ENCODE peak calls at places on chromosomes 12 and 14, in five cellular contexts. One of them, this sample, is unnamed.

GRCh38 chr12:51898937-51899336 is 8.4 kb upstream of the ACVRL1 start:
- DNase-seq in body of pancreas: no peak
- DNase-seq in fibroblast of lung: peak; percentile 21
- DNase-seq in pancreas: no peak
- DNase-seq in ovary: no peak
- DNase-seq in this sample: no peak

GRCh38 chr12:52213541-52214420 is 19.3 kb upstream of the KRT7 start:
- DNase-seq in body of pancreas: peak; percentile 89
- DNase-seq in pancreas: peak; percentile 93
- DNase-seq in fibroblast of lung: peak; percentile 78
- DNase-seq in ovary: peak; percentile 45
- DNase-seq in this sample: peak; percentile 81

GRCh38 chr14:104110491-104111209 is 25.1 kb downstream of the ASPG start:
- DNase-seq in ovary: peak; percentile 6
- DNase-seq in pancreas: no peak
- DNase-seq in fibroblast of lung: no peak
- DNase-seq in body of pancreas: no peak
- DNase-seq in this sample: no peak

GRCh38 chr14:70333289-70333688 is 26.2 kb downstream of the COX16 start:
- DNase-seq in ovary: no peak
- DNase-seq in pancreas: no peak
- DNase-seq in fibroblast of lung: peak; percentile 3
- DNase-seq in body of pancreas: no peak
- DNase-seq in this sample: no peak

GRCh38 chr14:31855262-31855661 is 221.8 kb upstream of the ARHGAP5 start:
- DNase-seq in fibroblast of lung: no peak
- DNase-seq in pancreas: no peak
- DNase-seq in ovary: no peak
- DNase-seq in body of pancreas: no peak
- DNase-seq in this sample: no peak

GRCh38 chr12:67920432-67920831 is 68.8 kb upstream of the IFNG-AS1 start:
- DNase-seq in pancreas: no peak
- DNase-seq in body of pancreas: no peak
- DNase-seq in ovary: no peak
- DNase-seq in fibroblast of lung: no peak
- DNase-seq in this sample: no peak

GRCh38 chr12:27619308-27619707 is 76.9 kb upstream of the REP15 start:
- DNase-seq in pancreas: no peak
- DNase-seq in ovary: no peak
- DNase-seq in fibroblast of lung: peak; percentile 77
- DNase-seq in body of pancreas: no peak
- DNase-seq in this sample: no peak

GRCh38 chr14:88168498-88169165 is 154.4 kb downstream of the KCNK10 start:
- DNase-seq in fibroblast of lung: peak; percentile 0
- DNase-seq in ovary: no peak
- DNase-seq in pancreas: peak; percentile 54
- DNase-seq in body of pancreas: peak; percentile 58
- DNase-seq in this sample: peak; percentile 21

GRCh38 chr14:34362625-34363251 is 99.3 kb downstream of the SPTSSA start:
- DNase-seq in fibroblast of lung: no peak
- DNase-seq in body of pancreas: no peak
- DNase-seq in pancreas: no peak
- DNase-seq in ovary: no peak
- DNase-seq in this sample: no peak

GRCh38 chr14:99706121-99706900 is 22.2 kb downstream of the CYP46A1 start:
- DNase-seq in body of pancreas: no peak
- DNase-seq in pancreas: no peak
- DNase-seq in ovary: no peak
- DNase-seq in fibroblast of lung: no peak
- DNase-seq in this sample: no peak

GRCh38 chr14:75871181-75871880 is 110.5 kb downstream of the TGFB3 start:
- DNase-seq in pancreas: no peak
- DNase-seq in fibroblast of lung: no peak
- DNase-seq in body of pancreas: no peak
- DNase-seq in ovary: no peak
- DNase-seq in this sample: no peak

GRCh38 chr12:85951823-85952222 is 77.7 kb downstream of the NTS start:
- DNase-seq in body of pancreas: no peak
- DNase-seq in fibroblast of lung: peak; percentile 42
- DNase-seq in ovary: no peak
- DNase-seq in pancreas: no peak
- DNase-seq in this sample: no peak

GRCh38 chr14:68879321-68879781 is 86.5 kb upstream of the ZFP36L1 start:
- DNase-seq in body of pancreas: no peak
- DNase-seq in ovary: no peak
- DNase-seq in pancreas: no peak
- DNase-seq in fibroblast of lung: no peak
- DNase-seq in this sample: no peak

GRCh38 chr14:72594099-72594901 is 299.6 kb downstream of the DPF3 start:
- DNase-seq in pancreas: no peak
- DNase-seq in fibroblast of lung: no peak
- DNase-seq in body of pancreas: no peak
- DNase-seq in ovary: no peak
- DNase-seq in this sample: no peak

GRCh38 chr12:47193066-47193465 is 113.3 kb upstream of the AMIGO2 start:
- DNase-seq in pancreas: no peak
- DNase-seq in fibroblast of lung: no peak
- DNase-seq in body of pancreas: no peak
- DNase-seq in ovary: no peak
- DNase-seq in this sample: no peak

GRCh38 chr12:116352315-116352835 is 74.9 kb upstream of the MED13L start:
- DNase-seq in pancreas: no peak
- DNase-seq in fibroblast of lung: no peak
- DNase-seq in body of pancreas: no peak
- DNase-seq in ovary: no peak
- DNase-seq in this sample: no peak

GRCh38 chr12:121530600-121531355 is 50.0 kb downstream of the KDM2B start:
- DNase-seq in body of pancreas: peak; percentile 74
- DNase-seq in fibroblast of lung: peak; percentile 80
- DNase-seq in pancreas: no peak
- DNase-seq in ovary: peak; percentile 71
- DNase-seq in this sample: peak; percentile 72

GRCh38 chr12:7716391-7716790 is 5.2 kb downstream of the DPPA3 start:
- DNase-seq in pancreas: no peak
- DNase-seq in body of pancreas: no peak
- DNase-seq in fibroblast of lung: no peak
- DNase-seq in ovary: no peak
- DNase-seq in this sample: no peak

GRCh38 chr14:98183556-98183955 is 1088.4 kb downstream of the BCL11B start:
- DNase-seq in ovary: no peak
- DNase-seq in fibroblast of lung: no peak
- DNase-seq in pancreas: no peak
- DNase-seq in body of pancreas: no peak
- DNase-seq in this sample: no peak

GRCh38 chr12:23670684-23671083 is 278.8 kb downstream of the SOX5 start:
- DNase-seq in ovary: no peak
- DNase-seq in body of pancreas: no peak
- DNase-seq in fibroblast of lung: no peak
- DNase-seq in pancreas: no peak
- DNase-seq in this sample: no peak

GRCh38 chr14:20564501-20564997 is 3.7 kb upstream of the RNASE9 start:
- DNase-seq in fibroblast of lung: no peak
- DNase-seq in body of pancreas: no peak
- DNase-seq in pancreas: no peak
- DNase-seq in ovary: no peak
- DNase-seq in this sample: no peak

GRCh38 chr14:89178802-89179201 is 238.2 kb downstream of the FOXN3 start:
- DNase-seq in ovary: no peak
- DNase-seq in fibroblast of lung: no peak
- DNase-seq in body of pancreas: no peak
- DNase-seq in pancreas: no peak
- DNase-seq in this sample: no peak

GRCh38 chr14:101357559-101358319 is 203.6 kb upstream of the DIO3 start:
- DNase-seq in ovary: peak; percentile 7
- DNase-seq in pancreas: no peak
- DNase-seq in fibroblast of lung: no peak
- DNase-seq in body of pancreas: no peak
- DNase-seq in this sample: no peak

GRCh38 chr12:49347307-49348237 is 884 bp downstream of the DNAJC22 start:
- DNase-seq in pancreas: peak; percentile 94
- DNase-seq in body of pancreas: peak; percentile 95
- DNase-seq in ovary: peak; percentile 63
- DNase-seq in fibroblast of lung: peak; percentile 89
- DNase-seq in this sample: peak; percentile 77

GRCh38 chr14:60845523-60845922 is 111.0 kb downstream of the MNAT1 start:
- DNase-seq in ovary: no peak
- DNase-seq in fibroblast of lung: no peak
- DNase-seq in pancreas: no peak
- DNase-seq in body of pancreas: no peak
- DNase-seq in this sample: no peak

GRCh38 chr12:126668538-126668937 is 1598.4 kb upstream of the TMEM132C start:
- DNase-seq in pancreas: no peak
- DNase-seq in fibroblast of lung: peak; percentile 41
- DNase-seq in ovary: no peak
- DNase-seq in body of pancreas: no peak
- DNase-seq in this sample: no peak

GRCh38 chr12:54021006-54021405 is 7.2 kb upstream of the HOXC6 start:
- DNase-seq in pancreas: no peak
- DNase-seq in ovary: peak; percentile 34
- DNase-seq in fibroblast of lung: no peak
- DNase-seq in body of pancreas: no peak
- DNase-seq in this sample: no peak

GRCh38 chr12:108633081-108633533 is 587 bp downstream of the SELPLG start:
- DNase-seq in pancreas: no peak
- DNase-seq in fibroblast of lung: no peak
- DNase-seq in ovary: no peak
- DNase-seq in body of pancreas: no peak
- DNase-seq in this sample: no peak

GRCh38 chr14:54177861-54178591 is 218.8 kb upstream of the CDKN3 start:
- DNase-seq in pancreas: no peak
- DNase-seq in ovary: no peak
- DNase-seq in fibroblast of lung: no peak
- DNase-seq in body of pancreas: no peak
- DNase-seq in this sample: no peak

GRCh38 chr12:75933136-75933535 is 98.4 kb downstream of the PHLDA1 start:
- DNase-seq in body of pancreas: no peak
- DNase-seq in pancreas: no peak
- DNase-seq in ovary: no peak
- DNase-seq in fibroblast of lung: peak; percentile 96
- DNase-seq in this sample: no peak

GRCh38 chr12:81450920-81451739 is 308.0 kb downstream of the PPFIA2 start:
- DNase-seq in fibroblast of lung: peak; percentile 76
- DNase-seq in ovary: no peak
- DNase-seq in body of pancreas: peak; percentile 51
- DNase-seq in pancreas: peak; percentile 19
- DNase-seq in this sample: no peak

GRCh38 chr14:62692490-62693106 is 352.7 kb downstream of the KCNH5 start:
- DNase-seq in body of pancreas: no peak
- DNase-seq in pancreas: no peak
- DNase-seq in fibroblast of lung: peak; percentile 56
- DNase-seq in ovary: no peak
- DNase-seq in this sample: no peak

GRCh38 chr14:62687818-62688217 is 357.4 kb downstream of the KCNH5 start:
- DNase-seq in ovary: no peak
- DNase-seq in body of pancreas: no peak
- DNase-seq in pancreas: no peak
- DNase-seq in fibroblast of lung: no peak
- DNase-seq in this sample: no peak

GRCh38 chr14:62694075-62694474 is 351.2 kb downstream of the KCNH5 start:
- DNase-seq in fibroblast of lung: peak; percentile 99
- DNase-seq in body of pancreas: no peak
- DNase-seq in ovary: no peak
- DNase-seq in pancreas: no peak
- DNase-seq in this sample: no peak

GRCh38 chr14:62691613-62692489 is 353.4 kb downstream of the KCNH5 start:
- DNase-seq in ovary: no peak
- DNase-seq in pancreas: peak; percentile 57
- DNase-seq in body of pancreas: peak; percentile 73
- DNase-seq in fibroblast of lung: peak; percentile 99
- DNase-seq in this sample: no peak

GRCh38 chr14:62689741-62690140 is 355.5 kb downstream of the KCNH5 start:
- DNase-seq in body of pancreas: no peak
- DNase-seq in fibroblast of lung: no peak
- DNase-seq in ovary: no peak
- DNase-seq in pancreas: no peak
- DNase-seq in this sample: no peak
- H3K4me3 ChIP-seq in body of pancreas: no peak overlapping the region
- H3K4me3 ChIP-seq in fibroblast of lung: no peak overlapping the region
- H3K4me3 ChIP-seq in ovary: no peak overlapping the region
- H3K4me3 ChIP-seq in pancreas: no peak overlapping the region
- H3K4me3 ChIP-seq in this sample: no peak overlapping the region

GRCh38 chr14:35826218-35826951 is at the start of gene BRMS1L:
- DNase-seq in pancreas: peak; percentile 97
- DNase-seq in ovary: peak; percentile 98
- DNase-seq in body of pancreas: peak; percentile 99
- DNase-seq in fibroblast of lung: peak; percentile 99
- DNase-seq in this sample: peak; percentile 98
- TF ChIP-seq CTCF in pancreas: no peak
- TF ChIP-seq CTCF in ovary: peak; percentile 35
- TF ChIP-seq CTCF in body of pancreas: no peak
- TF ChIP-seq CTCF in fibroblast of lung: no peak
- TF ChIP-seq CTCF in this sample: peak; percentile 47

DNA sequence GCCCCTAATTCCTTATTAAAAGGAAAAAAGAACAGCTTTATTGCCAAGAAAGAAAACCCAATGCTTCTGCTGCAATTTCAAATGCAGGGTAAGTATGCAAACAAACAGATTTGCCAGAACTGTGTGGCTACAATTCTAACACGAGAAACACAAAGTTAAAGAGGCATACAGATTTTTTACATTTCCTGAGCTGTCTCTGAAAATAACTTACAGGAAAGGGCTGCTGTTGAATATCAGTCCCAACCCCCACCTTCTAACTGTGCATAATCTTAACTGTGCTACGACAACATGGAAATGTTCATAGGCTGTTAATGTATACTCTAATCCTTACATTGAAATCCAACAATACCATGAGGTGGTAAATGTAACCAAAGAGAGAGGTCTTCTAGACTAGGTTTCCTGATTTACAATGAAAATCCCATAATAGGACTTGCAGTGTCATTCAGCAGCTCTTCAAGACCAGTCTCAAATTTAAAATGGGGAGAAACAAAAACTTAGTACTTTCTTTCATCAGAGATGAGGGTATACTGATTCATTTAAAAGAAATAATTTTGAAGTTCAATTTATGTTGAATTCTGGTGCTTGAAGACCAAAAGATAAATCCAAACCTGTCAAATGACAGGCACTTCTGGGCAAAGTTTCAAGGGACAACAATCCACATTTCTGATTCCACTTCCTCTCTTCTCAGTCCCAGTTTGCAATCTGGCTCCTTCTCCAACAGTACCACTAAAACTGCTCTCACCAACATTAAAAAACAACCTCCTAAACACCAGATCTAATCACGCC is 14.4 kb downstream of the FGD6 start:
- DNase-seq in pancreas: no peak
- DNase-seq in body of pancreas: no peak
- DNase-seq in ovary: no peak
- DNase-seq in fibroblast of lung: no peak
- DNase-seq in this sample: no peak
- H3K4me1 ChIP-seq in pancreas: peaks cover 20% of the 10 kb centered on the region
- H3K4me1 ChIP-seq in body of pancreas: peaks cover 56% of the 10 kb centered on the region
- H3K4me1 ChIP-seq in ovary: peaks cover 21% of the 10 kb centered on the region
- H3K4me1 ChIP-seq in fibroblast of lung: peaks cover 22% of the 10 kb centered on the region
- H3K4me1 ChIP-seq in this sample: peaks cover 63% of the 10 kb centered on the region

DNA sequence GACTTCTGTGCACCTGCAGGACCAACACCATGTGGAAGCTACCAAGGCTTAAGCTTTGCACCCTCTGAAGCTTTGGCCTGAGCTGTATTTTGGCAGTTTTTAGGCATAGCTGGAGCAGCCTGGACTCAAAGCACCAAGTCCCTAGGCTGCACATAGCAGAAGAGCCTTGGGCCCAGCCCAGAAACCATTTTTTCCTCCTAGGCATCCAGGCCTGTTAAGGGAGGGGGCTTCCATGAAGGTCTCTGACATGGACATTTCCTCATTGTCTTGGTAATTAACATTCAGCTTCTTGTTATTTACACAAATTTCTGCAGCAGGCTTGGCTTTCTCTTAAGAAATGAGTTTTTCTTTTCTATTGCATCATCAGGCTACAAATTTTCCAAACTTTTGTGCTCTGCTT is 475.8 kb upstream of the FLRT2 start:
- DNase-seq in pancreas: no peak
- DNase-seq in body of pancreas: no peak
- DNase-seq in ovary: no peak
- DNase-seq in fibroblast of lung: no peak
- DNase-seq in this sample: no peak
- H3K4me3 ChIP-seq in pancreas: no peak overlapping the region
- H3K4me3 ChIP-seq in body of pancreas: no peak overlapping the region
- H3K4me3 ChIP-seq in ovary: no peak overlapping the region
- H3K4me3 ChIP-seq in fibroblast of lung: no peak overlapping the region
- H3K4me3 ChIP-seq in this sample: no peak overlapping the region